ENCODE peak calls at places on chromosomes 12 and 14, in nine cellular contexts. One of them, this sample, is unnamed.

GRCh38 chr12:19171731-19172130 is 42.2 kb downstream of the PLEKHA5 start:
- DNase-seq in cardiac muscle cell: peak
- DNase-seq in esophagus squamous epithelium: no peak
- DNase-seq in GM23338: no peak
- DNase-seq in astrocyte of the cerebellum: no peak
- DNase-seq in fibroblast of the aortic adventitia: no peak
- DNase-seq in kidney: no peak
- DNase-seq in fibroblast of lung: no peak
- DNase-seq in A549: no peak
- DNase-seq in this sample: no peak

GRCh38 chr12:63294327-63294632 is 143.3 kb upstream of the AVPR1A start:
- DNase-seq in cardiac muscle cell: no peak
- DNase-seq in fibroblast of lung: peak
- DNase-seq in fibroblast of the aortic adventitia: peak
- DNase-seq in kidney: no peak
- DNase-seq in esophagus squamous epithelium: no peak
- DNase-seq in GM23338: no peak
- DNase-seq in astrocyte of the cerebellum: peak
- DNase-seq in A549: peak
- DNase-seq in this sample: no peak

GRCh38 chr14:61620130-61620946 is 75.0 kb upstream of the HIF1A start:
- DNase-seq in GM23338: no peak
- DNase-seq in fibroblast of lung: peak
- DNase-seq in A549: no peak
- DNase-seq in fibroblast of the aortic adventitia: peak
- DNase-seq in esophagus squamous epithelium: no peak
- DNase-seq in cardiac muscle cell: no peak
- DNase-seq in kidney: no peak
- DNase-seq in astrocyte of the cerebellum: peak
- DNase-seq in this sample: peak

GRCh38 chr14:30252800-30253425 is 306.0 kb upstream of the G2E3 start:
- DNase-seq in A549: no peak
- DNase-seq in fibroblast of lung: peak
- DNase-seq in esophagus squamous epithelium: no peak
- DNase-seq in fibroblast of the aortic adventitia: peak
- DNase-seq in cardiac muscle cell: no peak
- DNase-seq in astrocyte of the cerebellum: no peak
- DNase-seq in GM23338: no peak
- DNase-seq in kidney: no peak
- DNase-seq in this sample: no peak

GRCh38 chr12:25069221-25069620 is 120.3 kb upstream of the BCAT1 start:
- DNase-seq in fibroblast of lung: no peak
- DNase-seq in esophagus squamous epithelium: no peak
- DNase-seq in astrocyte of the cerebellum: no peak
- DNase-seq in GM23338: no peak
- DNase-seq in fibroblast of the aortic adventitia: peak
- DNase-seq in kidney: no peak
- DNase-seq in A549: no peak
- DNase-seq in cardiac muscle cell: no peak
- DNase-seq in this sample: no peak

GRCh38 chr14:55514819-55515470 is 65.1 kb upstream of the KTN1 start:
- DNase-seq in esophagus squamous epithelium: no peak
- DNase-seq in GM23338: no peak
- DNase-seq in astrocyte of the cerebellum: peak
- DNase-seq in cardiac muscle cell: no peak
- DNase-seq in A549: no peak
- DNase-seq in fibroblast of the aortic adventitia: peak
- DNase-seq in kidney: no peak
- DNase-seq in fibroblast of lung: peak
- DNase-seq in this sample: no peak

GRCh38 chr12:109783135-109783964 is 49.8 kb downstream of the TRPV4 start:
- DNase-seq in kidney: no peak
- DNase-seq in fibroblast of lung: no peak
- DNase-seq in cardiac muscle cell: no peak
- DNase-seq in astrocyte of the cerebellum: no peak
- DNase-seq in fibroblast of the aortic adventitia: no peak
- DNase-seq in esophagus squamous epithelium: no peak
- DNase-seq in GM23338: no peak
- DNase-seq in A549: no peak
- DNase-seq in this sample: no peak

GRCh38 chr12:130775953-130776856 is 60.1 kb upstream of the RIMBP2 start:
- DNase-seq in fibroblast of lung: peak
- DNase-seq in astrocyte of the cerebellum: peak
- DNase-seq in cardiac muscle cell: peak
- DNase-seq in GM23338: peak
- DNase-seq in esophagus squamous epithelium: no peak
- DNase-seq in A549: peak
- DNase-seq in fibroblast of the aortic adventitia: peak
- DNase-seq in kidney: peak
- DNase-seq in this sample: no peak

GRCh38 chr12:109387425-109388166 is 39.9 kb downstream of the MYO1H start:
- DNase-seq in A549: peak
- DNase-seq in astrocyte of the cerebellum: no peak
- DNase-seq in fibroblast of lung: peak
- DNase-seq in kidney: no peak
- DNase-seq in fibroblast of the aortic adventitia: peak
- DNase-seq in cardiac muscle cell: peak
- DNase-seq in GM23338: peak
- DNase-seq in esophagus squamous epithelium: no peak
- DNase-seq in this sample: no peak

GRCh38 chr14:73786942-73787759 is 64.5 kb upstream of the PTGR2 start:
- DNase-seq in esophagus squamous epithelium: no peak
- DNase-seq in kidney: peak
- DNase-seq in cardiac muscle cell: peak
- DNase-seq in fibroblast of the aortic adventitia: peak
- DNase-seq in GM23338: peak
- DNase-seq in fibroblast of lung: peak
- DNase-seq in A549: peak
- DNase-seq in astrocyte of the cerebellum: no peak
- DNase-seq in this sample: no peak

GRCh38 chr12:41225179-41225578 is 37.1 kb downstream of the PDZRN4 start:
- DNase-seq in astrocyte of the cerebellum: no peak
- DNase-seq in esophagus squamous epithelium: no peak
- DNase-seq in GM23338: no peak
- DNase-seq in A549: no peak
- DNase-seq in cardiac muscle cell: no peak
- DNase-seq in fibroblast of the aortic adventitia: no peak
- DNase-seq in kidney: no peak
- DNase-seq in fibroblast of lung: no peak
- DNase-seq in this sample: no peak

GRCh38 chr12:28878629-28879028 is 270.4 kb upstream of the FAR2 start:
- DNase-seq in cardiac muscle cell: no peak
- DNase-seq in astrocyte of the cerebellum: no peak
- DNase-seq in fibroblast of the aortic adventitia: no peak
- DNase-seq in A549: no peak
- DNase-seq in esophagus squamous epithelium: no peak
- DNase-seq in GM23338: no peak
- DNase-seq in fibroblast of lung: no peak
- DNase-seq in kidney: no peak
- DNase-seq in this sample: no peak

DNA sequence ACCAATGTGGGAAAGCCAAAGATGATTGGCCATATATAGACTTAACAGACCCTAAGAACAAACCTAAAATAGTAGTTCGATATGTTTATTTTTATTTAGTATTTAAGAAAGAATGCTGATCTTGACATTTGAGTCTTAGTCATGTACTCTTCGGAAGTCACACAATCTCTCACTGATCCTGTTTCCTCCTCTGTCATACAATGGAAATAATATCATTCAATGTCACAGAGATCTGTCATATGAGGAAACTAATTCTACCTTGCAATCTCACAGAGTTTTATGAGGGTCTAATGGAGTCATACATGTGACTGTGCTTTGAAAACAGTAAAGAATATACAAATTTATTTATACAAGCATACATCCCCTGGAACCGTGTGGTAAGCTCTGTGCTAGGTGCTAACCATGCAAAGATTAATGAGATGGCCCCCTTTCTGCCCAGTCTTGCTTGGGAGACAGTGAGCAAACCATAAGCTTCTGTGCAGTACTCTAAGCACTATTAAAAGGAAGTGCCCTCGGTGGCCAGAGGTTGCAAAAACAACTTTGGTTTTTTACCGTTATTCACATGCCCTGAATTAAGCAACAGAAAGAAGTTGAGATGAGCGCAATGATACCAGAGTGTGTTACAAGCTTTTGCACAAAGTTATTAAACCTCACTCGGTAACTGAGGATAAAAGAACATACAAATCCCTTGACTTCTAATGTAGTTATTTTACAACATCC is 1.7 kb upstream of the LIN7A start:
- DNase-seq in kidney: no peak
- DNase-seq in GM23338: no peak
- DNase-seq in astrocyte of the cerebellum: no peak
- DNase-seq in cardiac muscle cell: no peak
- DNase-seq in A549: no peak
- DNase-seq in esophagus squamous epithelium: no peak
- DNase-seq in fibroblast of lung: no peak
- DNase-seq in fibroblast of the aortic adventitia: no peak
- DNase-seq in this sample: no peak
- TF ChIP-seq CTCF in kidney: no peak
- TF ChIP-seq CTCF in GM23338: no peak
- TF ChIP-seq CTCF in astrocyte of the cerebellum: no peak
- TF ChIP-seq CTCF in cardiac muscle cell: no peak
- TF ChIP-seq CTCF in A549: no peak
- TF ChIP-seq CTCF in esophagus squamous epithelium: no peak
- TF ChIP-seq CTCF in fibroblast of lung: no peak
- TF ChIP-seq CTCF in fibroblast of the aortic adventitia: no peak
- TF ChIP-seq CTCF in this sample: no peak

GRCh38 chr14:24137529-24138395 is 1.8 kb downstream of the PSME1 start:
- DNase-seq in esophagus squamous epithelium: no peak
- DNase-seq in astrocyte of the cerebellum: no peak
- DNase-seq in kidney: no peak
- DNase-seq in A549: no peak
- DNase-seq in fibroblast of lung: no peak
- DNase-seq in GM23338: no peak
- DNase-seq in cardiac muscle cell: no peak
- DNase-seq in fibroblast of the aortic adventitia: no peak
- DNase-seq in this sample: no peak

GRCh38 chr14:24138396-24139271 is 2.6 kb downstream of the PSME1 start:
- DNase-seq in A549: no peak
- DNase-seq in fibroblast of the aortic adventitia: no peak
- DNase-seq in astrocyte of the cerebellum: no peak
- DNase-seq in esophagus squamous epithelium: no peak
- DNase-seq in fibroblast of lung: no peak
- DNase-seq in kidney: peak
- DNase-seq in cardiac muscle cell: no peak
- DNase-seq in GM23338: no peak
- DNase-seq in this sample: no peak

GRCh38 chr14:24136684-24137528 is 912 bp downstream of the PSME1 start:
- DNase-seq in A549: no peak
- DNase-seq in kidney: no peak
- DNase-seq in esophagus squamous epithelium: no peak
- DNase-seq in fibroblast of the aortic adventitia: no peak
- DNase-seq in fibroblast of lung: no peak
- DNase-seq in cardiac muscle cell: no peak
- DNase-seq in GM23338: peak
- DNase-seq in astrocyte of the cerebellum: no peak
- DNase-seq in this sample: no peak

GRCh38 chr14:24141030-24141880 is at the start of gene EMC9:
- DNase-seq in A549: peak
- DNase-seq in kidney: peak
- DNase-seq in astrocyte of the cerebellum: peak
- DNase-seq in esophagus squamous epithelium: peak
- DNase-seq in GM23338: peak
- DNase-seq in fibroblast of the aortic adventitia: peak
- DNase-seq in fibroblast of lung: peak
- DNase-seq in cardiac muscle cell: peak
- DNase-seq in this sample: peak

GRCh38 chr14:24139272-24139934 is 2.0 kb downstream of the EMC9 start:
- DNase-seq in GM23338: peak
- DNase-seq in fibroblast of lung: no peak
- DNase-seq in fibroblast of the aortic adventitia: no peak
- DNase-seq in esophagus squamous epithelium: no peak
- DNase-seq in astrocyte of the cerebellum: no peak
- DNase-seq in cardiac muscle cell: no peak
- DNase-seq in kidney: no peak
- DNase-seq in A549: peak
- DNase-seq in this sample: no peak
- H3K4me3 ChIP-seq in GM23338: peak
- H3K4me3 ChIP-seq in fibroblast of lung: no peak
- H3K4me3 ChIP-seq in fibroblast of the aortic adventitia: peak
- H3K4me3 ChIP-seq in esophagus squamous epithelium: no peak
- H3K4me3 ChIP-seq in astrocyte of the cerebellum: no peak
- H3K4me3 ChIP-seq in cardiac muscle cell: peak
- H3K4me3 ChIP-seq in kidney: no peak
- H3K4me3 ChIP-seq in A549: peak
- H3K4me3 ChIP-seq in this sample: peak

GRCh38 chr12:15928870-15929571 is 17.9 kb downstream of the DERA start:
- DNase-seq in kidney: peak
- DNase-seq in cardiac muscle cell: peak
- DNase-seq in fibroblast of the aortic adventitia: no peak
- DNase-seq in GM23338: peak
- DNase-seq in esophagus squamous epithelium: no peak
- DNase-seq in fibroblast of lung: peak
- DNase-seq in A549: no peak
- DNase-seq in astrocyte of the cerebellum: no peak
- DNase-seq in this sample: no peak

GRCh38 chr12:15928345-15928744 is 17.2 kb downstream of the DERA start:
- DNase-seq in fibroblast of lung: peak
- DNase-seq in astrocyte of the cerebellum: peak
- DNase-seq in esophagus squamous epithelium: no peak
- DNase-seq in cardiac muscle cell: no peak
- DNase-seq in kidney: no peak
- DNase-seq in GM23338: no peak
- DNase-seq in A549: peak
- DNase-seq in fibroblast of the aortic adventitia: peak
- DNase-seq in this sample: no peak

GRCh38 chr12:15933751-15934150 is 22.6 kb downstream of the DERA start:
- DNase-seq in fibroblast of lung: peak
- DNase-seq in esophagus squamous epithelium: no peak
- DNase-seq in fibroblast of the aortic adventitia: no peak
- DNase-seq in GM23338: no peak
- DNase-seq in astrocyte of the cerebellum: no peak
- DNase-seq in A549: no peak
- DNase-seq in kidney: no peak
- DNase-seq in cardiac muscle cell: no peak
- DNase-seq in this sample: no peak

GRCh38 chr12:15932975-15933374 is 21.8 kb downstream of the DERA start:
- DNase-seq in fibroblast of the aortic adventitia: no peak
- DNase-seq in cardiac muscle cell: no peak
- DNase-seq in kidney: no peak
- DNase-seq in fibroblast of lung: no peak
- DNase-seq in A549: no peak
- DNase-seq in GM23338: no peak
- DNase-seq in astrocyte of the cerebellum: no peak
- DNase-seq in esophagus squamous epithelium: no peak
- DNase-seq in this sample: no peak

GRCh38 chr12:15931590-15932053 is 20.5 kb downstream of the DERA start:
- DNase-seq in A549: peak
- DNase-seq in kidney: no peak
- DNase-seq in GM23338: peak
- DNase-seq in fibroblast of lung: no peak
- DNase-seq in fibroblast of the aortic adventitia: no peak
- DNase-seq in astrocyte of the cerebellum: no peak
- DNase-seq in esophagus squamous epithelium: no peak
- DNase-seq in cardiac muscle cell: no peak
- DNase-seq in this sample: no peak
- TF ChIP-seq CTCF in A549: no peak
- TF ChIP-seq CTCF in kidney: no peak
- TF ChIP-seq CTCF in GM23338: peak
- TF ChIP-seq CTCF in fibroblast of lung: no peak
- TF ChIP-seq CTCF in fibroblast of the aortic adventitia: no peak
- TF ChIP-seq CTCF in astrocyte of the cerebellum: no peak
- TF ChIP-seq CTCF in esophagus squamous epithelium: no peak
- TF ChIP-seq CTCF in cardiac muscle cell: no peak
- TF ChIP-seq CTCF in this sample: peak

GRCh38 chr12:116880213-116880816 is 926 bp downstream of the HRK start:
- DNase-seq in esophagus squamous epithelium: no peak
- DNase-seq in cardiac muscle cell: no peak
- DNase-seq in A549: no peak
- DNase-seq in fibroblast of lung: no peak
- DNase-seq in GM23338: peak
- DNase-seq in fibroblast of the aortic adventitia: peak
- DNase-seq in kidney: no peak
- DNase-seq in astrocyte of the cerebellum: no peak
- DNase-seq in this sample: no peak
- H3K4me3 ChIP-seq in esophagus squamous epithelium: peak
- H3K4me3 ChIP-seq in cardiac muscle cell: peak
- H3K4me3 ChIP-seq in A549: peak
- H3K4me3 ChIP-seq in fibroblast of lung: no peak
- H3K4me3 ChIP-seq in GM23338: peak
- H3K4me3 ChIP-seq in fibroblast of the aortic adventitia: no peak
- H3K4me3 ChIP-seq in kidney: no peak
- H3K4me3 ChIP-seq in astrocyte of the cerebellum: no peak
- H3K4me3 ChIP-seq in this sample: no peak

This sample was measured in GM12864.